ENCODE peak calls at places on chromosome 3, in six cellular contexts. M is iPS DF 6.9, X is fibroblast of mammary gland, L is HFF-Myc, J is upper lobe of right lung, Q is pancreas. B is an unnamed sample.

GRCh38 chr3:17845026-17845425 is 102.6 kb upstream of the TBC1D5 start:
- DNase-seq in M (no peak), X (peak), L (no peak), J (no peak), Q (no peak), B (no peak)

GRCh38 chr3:22373827-22374226 is 622.8 kb upstream of the ZNF385D start:
- DNase-seq in M (no peak), X (no peak), L (no peak), J (no peak), Q (no peak), B (no peak)

GRCh38 chr3:129526121-129526900 is 2.1 kb upstream of the RHO start:
- DNase-seq in M (no peak), X (no peak), L (no peak), J (no peak), Q (no peak), B (no peak)

GRCh38 chr3:53624467-53624866 is 130.1 kb downstream of the CACNA1D start:
- DNase-seq in M (no peak), X (no peak), L (no peak), J (no peak), Q (no peak), B (no peak)

GRCh38 chr3:29346828-29347227 is 66.0 kb downstream of the RBMS3 start:
- DNase-seq in M (no peak), X (peak), L (peak), J (no peak), Q (no peak), B (peak)

GRCh38 chr3:10995871-10996270 is 3.3 kb downstream of the SLC6A1 start:
- DNase-seq in M (no peak), X (no peak), L (no peak), J (no peak), Q (no peak), B (no peak)

GRCh38 chr3:45929042-45929679 is 14.1 kb upstream of the CXCR6 start:
- DNase-seq in M (no peak), X (peak), L (no peak), J (peak), Q (peak), B (peak)

GRCh38 chr3:9803494-9803893 is 6.6 kb upstream of the TTLL3 start:
- DNase-seq in M (no peak), X (peak), L (no peak), J (no peak), Q (no peak), B (no peak)

GRCh38 chr3:149790698-149791097 is 1.7 kb downstream of the ANKUB1 start:
- DNase-seq in M (no peak), X (no peak), L (no peak), J (no peak), Q (no peak), B (peak)

GRCh38 chr3:123732447-123732846 is 147.6 kb upstream of the HACD2 start:
- DNase-seq in M (no peak), X (peak), L (peak), J (no peak), Q (no peak), B (peak)

GRCh38 chr3:23159929-23160328 is 43.2 kb upstream of the UBE2E2 start:
- DNase-seq in M (no peak), X (peak), L (peak), J (no peak), Q (no peak), B (peak)

GRCh38 chr3:43773273-43774104 is 82.8 kb downstream of the ABHD5 start:
- DNase-seq in M (no peak), X (no peak), L (no peak), J (no peak), Q (no peak), B (no peak)

GRCh38 chr3:10195692-10196091 is 31.0 kb downstream of the IRAK2 start:
- DNase-seq in M (no peak), X (no peak), L (no peak), J (no peak), Q (no peak), B (no peak)

GRCh38 chr3:168040624-168041208 is 55.0 kb downstream of the GOLIM4 start:
- DNase-seq in M (no peak), X (peak), L (peak), J (no peak), Q (no peak), B (peak)

GRCh38 chr3:185208836-185209235 is 45.0 kb downstream of the EHHADH start:
- DNase-seq in M (no peak), X (no peak), L (no peak), J (no peak), Q (no peak), B (no peak)

GRCh38 chr3:127226451-127226850 is 33.5 kb downstream of the PRR23E start:
- DNase-seq in M (no peak), X (no peak), L (no peak), J (no peak), Q (no peak), B (no peak)

GRCh38 chr3:10382892-10383849 is 62.3 kb upstream of the SEC13 start:
- DNase-seq in M (no peak), X (no peak), L (no peak), J (no peak), Q (no peak), B (no peak)

GRCh38 chr3:29226709-29227108 is 54.2 kb upstream of the RBMS3 start:
- DNase-seq in M (no peak), X (peak), L (no peak), J (no peak), Q (no peak), B (no peak)

GRCh38 chr3:22491326-22491725 is 711.8 kb upstream of the UBE2E2 start:
- DNase-seq in M (no peak), X (no peak), L (no peak), J (no peak), Q (no peak), B (no peak)

GRCh38 chr3:106130384-106131084 is 261.7 kb upstream of the CBLB start:
- DNase-seq in M (no peak), X (peak), L (peak), J (no peak), Q (no peak), B (peak)

GRCh38 chr3:192843742-192844350 is 73.8 kb downstream of the MB21D2 start:
- DNase-seq in M (no peak), X (no peak), L (no peak), J (no peak), Q (no peak), B (no peak)

GRCh38 chr3:131193671-131194291 is 167.1 kb downstream of the NEK11 start:
- DNase-seq in M (no peak), X (no peak), L (no peak), J (no peak), Q (no peak), B (no peak)

GRCh38 chr3:95750097-95750496 is 1064.3 kb upstream of the EPHA6 start:
- DNase-seq in M (no peak), X (no peak), L (no peak), J (no peak), Q (peak), B (no peak)

GRCh38 chr3:143119974-143120715 is 574 bp downstream of the CHST2 start:
- DNase-seq in M (no peak), X (no peak), L (no peak), J (peak), Q (no peak), B (no peak)

GRCh38 chr3:175208316-175208715 is 349.2 kb downstream of the NAALADL2 start:
- DNase-seq in M (no peak), X (peak), L (peak), J (no peak), Q (no peak), B (peak)

GRCh38 chr3:127566801-127567200 is 23.7 kb downstream of the TPRA1 start:
- DNase-seq in M (no peak), X (no peak), L (no peak), J (no peak), Q (no peak), B (no peak)

GRCh38 chr3:187986514-187986934 is 167.4 kb upstream of the LPP start:
- DNase-seq in M (no peak), X (peak), L (peak), J (no peak), Q (no peak), B (peak)

GRCh38 chr3:27667751-27668150 is 54.4 kb downstream of the EOMES start:
- DNase-seq in M (no peak), X (no peak), L (no peak), J (no peak), Q (no peak), B (no peak)

GRCh38 chr3:128374746-128375445 is 91.8 kb downstream of the DNAJB8 start:
- DNase-seq in M (no peak), X (no peak), L (no peak), J (no peak), Q (no peak), B (no peak)

GRCh38 chr3:187628169-187628568 is 42.0 kb downstream of the SST start:
- DNase-seq in M (no peak), X (no peak), L (no peak), J (no peak), Q (no peak), B (no peak)

GRCh38 chr3:46422617-46423016 is 15.6 kb downstream of the CCRL2 start:
- DNase-seq in M (no peak), X (no peak), L (no peak), J (no peak), Q (no peak), B (no peak)

GRCh38 chr3:44019736-44020135 is 221.9 kb upstream of the TOPAZ1 start:
- DNase-seq in M (no peak), X (no peak), L (no peak), J (no peak), Q (no peak), B (peak)

GRCh38 chr3:188769833-188770232 is 401.9 kb upstream of the TPRG1 start:
- DNase-seq in M (no peak), X (no peak), L (no peak), J (no peak), Q (no peak), B (no peak)

GRCh38 chr3:118910332-118910731 is 124.3 kb downstream of the IGSF11 start:
- DNase-seq in M (no peak), X (no peak), L (no peak), J (no peak), Q (no peak), B (no peak)

GRCh38 chr3:21216598-21216997 is 534.4 kb downstream of the ZNF385D start:
- DNase-seq in M (peak), X (peak), L (peak), J (no peak), Q (no peak), B (peak)

GRCh38 chr3:29065211-29065785 is 215.6 kb upstream of the RBMS3 start:
- DNase-seq in M (peak), X (peak), L (peak), J (peak), Q (peak), B (peak)

GRCh38 chr3:174986685-174987084 is 127.6 kb downstream of the NAALADL2 start:
- DNase-seq in M (no peak), X (peak), L (no peak), J (no peak), Q (no peak), B (peak)

GRCh38 chr3:148006508-148006907 is 597.3 kb downstream of the ZIC1 start:
- DNase-seq in M (no peak), X (peak), L (peak), J (no peak), Q (no peak), B (peak)

DNA sequence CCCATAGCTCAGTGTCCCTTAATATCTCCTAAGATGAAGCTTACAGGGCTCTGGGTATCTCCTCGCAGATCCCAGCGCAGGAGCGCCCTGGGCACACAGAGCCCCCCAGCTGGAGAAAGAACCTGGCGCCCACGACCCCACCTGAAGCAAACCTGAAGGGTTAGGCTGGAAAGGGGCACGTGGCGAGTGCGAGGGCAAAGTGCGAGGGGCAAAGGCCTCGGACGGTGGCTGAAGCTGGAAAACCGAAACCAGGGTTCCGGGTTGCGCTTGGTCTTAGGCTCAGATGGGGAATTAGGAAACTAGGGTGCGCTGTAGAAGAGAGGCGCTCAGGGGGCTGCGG is 3.9 kb downstream of the SOX14 start:
- DNase-seq in M (no peak), X (no peak), L (no peak), J (no peak), Q (no peak), B (no peak)
- H3K4me3 ChIP-seq in M (no peak), X (no peak), L (peak), J (peak), Q (peak), B (peak)

DNA sequence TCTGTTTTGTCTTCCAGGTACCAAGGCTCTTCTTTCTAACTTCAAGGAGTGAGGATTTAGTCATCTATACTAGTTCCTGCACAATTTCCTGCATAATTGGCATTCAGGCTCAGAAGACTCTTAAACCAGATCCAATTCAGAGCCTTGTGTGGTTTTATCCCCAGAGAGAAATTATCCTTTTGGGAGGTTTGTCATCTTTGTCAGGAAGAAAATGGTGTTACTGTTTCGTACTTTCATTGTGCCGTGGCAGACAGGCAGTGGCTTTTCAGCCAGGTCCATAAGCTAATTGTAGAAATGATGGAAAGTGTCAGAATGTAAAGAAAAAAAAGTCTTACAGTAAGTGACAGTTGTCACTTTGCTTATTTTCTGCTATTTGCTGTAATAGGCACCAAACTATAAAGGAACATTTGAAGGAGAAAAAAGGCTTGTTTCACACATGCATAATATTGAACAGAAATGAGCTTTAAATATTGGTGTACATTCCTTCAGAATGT is 82.8 kb downstream of the CADM2 start:
- DNase-seq in M (no peak), X (no peak), L (no peak), J (no peak), Q (no peak), B (no peak)
- H3K4me3 ChIP-seq in M (no peak), X (no peak), L (no peak), J (no peak), Q (no peak), B (no peak)

DNA sequence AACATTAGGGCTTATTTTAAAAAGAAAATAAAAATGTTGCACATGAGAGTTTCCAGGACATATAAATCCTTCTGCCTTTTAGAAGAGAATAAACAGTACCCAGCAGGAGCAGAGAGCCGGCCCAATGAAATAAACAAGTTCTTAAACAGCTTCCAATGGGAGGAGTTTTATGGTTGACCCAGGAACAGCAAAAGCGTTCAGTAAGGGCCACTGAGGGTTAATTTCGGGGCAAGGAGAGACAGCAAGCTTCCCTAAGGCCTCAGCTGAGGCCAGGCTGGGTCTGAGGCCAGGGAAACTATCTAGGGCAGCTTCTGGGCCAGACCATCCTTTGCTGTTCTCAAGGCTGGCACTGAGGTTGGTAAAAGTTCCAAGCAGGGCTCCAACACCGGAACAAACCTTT is 3.4 kb downstream of the PDZRN3 start:
- DNase-seq in M (no peak), X (no peak), L (no peak), J (no peak), Q (no peak), B (no peak)
- H3K4me3 ChIP-seq in M (no peak), X (peak), L (peak), J (peak), Q (no peak), B (peak)

DNA sequence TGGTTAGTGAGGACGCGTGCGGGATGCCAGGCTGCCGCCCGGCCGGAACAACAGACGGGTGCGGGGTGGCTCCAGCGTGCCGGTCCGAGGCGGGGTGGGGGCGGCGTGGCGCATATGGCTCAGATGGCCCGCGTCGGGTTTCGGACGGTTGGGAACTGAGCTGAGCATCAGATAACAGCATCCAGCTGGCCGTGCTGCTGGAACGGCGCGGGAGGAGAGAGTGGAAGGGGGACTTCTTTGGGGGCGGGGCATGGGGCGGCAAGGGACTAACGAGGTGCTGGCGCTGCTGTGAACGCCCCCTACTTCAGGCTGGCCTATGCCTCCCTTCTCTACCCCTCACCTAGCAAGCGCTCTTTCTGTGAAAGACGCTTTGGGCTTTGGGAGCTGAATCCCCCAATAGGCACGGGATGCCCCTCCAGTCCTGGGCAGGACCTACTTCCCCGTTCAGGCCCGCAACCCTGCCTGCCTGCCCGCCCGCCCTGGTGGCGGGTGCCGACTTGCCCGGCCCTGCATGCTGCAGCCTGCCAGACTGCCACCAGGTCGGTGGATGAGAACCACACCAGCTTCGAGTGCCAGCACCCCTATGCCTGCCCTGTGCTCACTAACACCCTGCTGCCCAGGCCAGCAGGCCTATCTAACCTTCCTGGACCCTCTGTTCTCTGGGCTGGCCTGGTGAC is 541 bp downstream of the INKA1 start:
- DNase-seq in M (no peak), X (no peak), L (no peak), J (no peak), Q (peak), B (no peak)
- H3K4me3 ChIP-seq in M (peak), X (peak), L (peak), J (peak), Q (peak), B (peak)

GRCh38 chr3:152384412-152384811 is 115.7 kb downstream of the MBNL1 start:
- DNase-seq in M (no peak), X (no peak), L (no peak), J (no peak), Q (no peak), B (no peak)
- H3K4me3 ChIP-seq in M (no peak), X (no peak), L (no peak), J (no peak), Q (no peak), B (no peak)

GRCh38 chr3:183825380-183826161 is at the start of gene MAP6D1:
- DNase-seq in M (peak), X (peak), L (peak), J (peak), Q (peak), B (peak)
- H3K4me3 ChIP-seq in M (peak), X (peak), L (peak), J (peak), Q (peak), B (peak)

DNA sequence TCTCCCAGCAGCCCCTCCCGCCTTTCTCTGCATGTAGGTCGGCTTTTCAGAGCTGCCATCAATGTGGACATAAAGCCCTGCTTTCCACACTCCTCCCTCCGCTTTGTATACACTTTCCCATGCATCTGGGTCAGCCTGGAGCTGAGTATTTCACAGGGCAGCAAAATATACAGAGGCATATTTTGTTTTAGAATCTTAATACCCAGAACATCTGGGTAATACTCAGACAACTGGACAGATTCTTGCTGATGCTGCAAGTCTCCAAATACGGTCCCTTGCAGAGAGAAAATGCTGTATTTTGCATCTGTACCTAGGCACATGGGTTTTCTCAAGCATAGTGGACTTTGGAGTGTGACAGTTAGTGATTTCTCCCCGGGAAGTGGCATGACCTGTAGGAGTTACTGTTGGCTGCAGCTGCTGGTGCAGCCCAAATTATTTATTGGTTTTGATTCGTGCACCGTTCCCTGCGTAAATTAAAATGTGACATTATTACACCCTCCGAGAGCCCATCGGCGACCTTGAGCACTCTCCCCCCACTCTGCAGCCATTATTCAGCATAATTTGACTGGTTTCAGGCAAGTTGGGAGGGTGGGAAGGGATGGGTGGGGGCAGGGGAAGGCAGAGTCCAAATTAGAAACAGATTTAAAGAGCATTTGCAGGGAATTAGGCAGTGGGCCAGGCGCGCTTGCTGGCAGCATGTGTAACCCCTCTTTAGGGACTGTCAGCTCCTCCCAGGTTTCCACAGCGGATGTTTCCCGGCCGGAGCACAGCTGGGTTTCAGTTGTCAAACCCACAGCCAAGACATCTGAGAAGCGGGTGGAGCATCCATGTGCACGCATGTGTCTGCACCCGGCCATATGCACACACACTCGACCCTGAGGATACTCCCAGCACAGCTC is 100.8 kb downstream of the CPN2 start:
- DNase-seq in M (no peak), X (peak), L (peak), J (no peak), Q (no peak), B (peak)
- H3K4me3 ChIP-seq in M (no peak), X (no peak), L (no peak), J (no peak), Q (no peak), B (peak)